ENCODE peak calls at places on chromosome 7, in four cellular contexts. C is brain microvascular endothelial cell, G is SK-N-SH, W is astrocyte of the spinal cord. S is an unnamed sample.

GRCh38 chr7:113197274-113197673 is 78.9 kb upstream of the SMIM30 start:
- DNase-seq in W (peak; percentile 80), C (peak; percentile 67), G (no peak), S (peak; percentile 49)

GRCh38 chr7:140084972-140085371 is 22.2 kb upstream of the PARP12 start:
- DNase-seq in W (no peak), G (no peak), C (no peak), S (no peak)

GRCh38 chr7:44872787-44873186 is 12.5 kb downstream of the PURB start:
- DNase-seq in C (no peak), W (no peak), G (no peak), S (no peak)

GRCh38 chr7:74017122-74017521 is 10.9 kb upstream of the ELN start:
- DNase-seq in W (no peak), G (no peak), C (no peak), S (no peak)

GRCh38 chr7:158959954-158960353 is 103.6 kb downstream of the DYNC2I1 start:
- DNase-seq in G (no peak), W (no peak), C (no peak), S (no peak)

GRCh38 chr7:80921130-80921529 is 2.3 kb upstream of the SEMA3C start:
- DNase-seq in W (no peak), G (no peak), C (no peak), S (no peak)

GRCh38 chr7:75716992-75717626 is 21.6 kb downstream of the HIP1 start:
- DNase-seq in G (no peak), W (peak; percentile 60), C (peak; percentile 42), S (no peak)

GRCh38 chr7:159197066-159197975 is 52.7 kb upstream of the VIPR2 start:
- DNase-seq in G (no peak), W (no peak), C (no peak), S (no peak)

GRCh38 chr7:54769203-54769602 is 10.2 kb upstream of the SEC61G start:
- DNase-seq in W (peak; percentile 4), G (no peak), C (no peak), S (no peak)

GRCh38 chr7:105339404-105340316 is 49.1 kb downstream of the SRPK2 start:
- DNase-seq in G (no peak), C (no peak), W (no peak), S (no peak)

GRCh38 chr7:143492043-143492471 is 14.4 kb downstream of the TAS2R41 start:
- DNase-seq in C (peak; percentile 79), W (peak; percentile 74), G (no peak), S (no peak)

GRCh38 chr7:113371376-113372043 is 253.2 kb upstream of the SMIM30 start:
- DNase-seq in W (peak; percentile 52), C (no peak), G (no peak), S (peak; percentile 71)

GRCh38 chr7:29854257-29854938 is 48.1 kb downstream of the WIPF3 start:
- DNase-seq in W (no peak), G (no peak), C (no peak), S (peak; percentile 4)

GRCh38 chr7:2732388-2732787 is 44.4 kb downstream of the AMZ1 start:
- DNase-seq in C (no peak), W (no peak), G (no peak), S (no peak)

GRCh38 chr7:81725496-81726117 is 44.2 kb downstream of the HGF start:
- DNase-seq in C (peak; percentile 88), G (peak; percentile 15), W (peak; percentile 86), S (peak; percentile 67)

GRCh38 chr7:149284343-149284742 is 22.3 kb downstream of the ZNF783 start:
- DNase-seq in C (no peak), W (no peak), G (no peak), S (no peak)

GRCh38 chr7:107327986-107328569 is 141.8 kb upstream of the GPR22 start:
- DNase-seq in G (no peak), C (peak; percentile 37), W (peak; percentile 4), S (no peak)

GRCh38 chr7:33043434-33043833 is 19.1 kb downstream of the NT5C3A start:
- DNase-seq in W (no peak), C (no peak), G (no peak), S (no peak)

GRCh38 chr7:30459591-30460245 is 18.9 kb downstream of the NOD1 start:
- DNase-seq in G (peak; percentile 62), W (peak; percentile 93), C (peak; percentile 81), S (peak; percentile 94)

GRCh38 chr7:28329616-28330373 is 82.5 kb upstream of the CREB5 start:
- DNase-seq in W (no peak), C (no peak), G (no peak), S (no peak)

GRCh38 chr7:156074084-156074483 is 261.8 kb upstream of the SHH start:
- DNase-seq in C (no peak), G (no peak), W (no peak), S (no peak)

GRCh38 chr7:103640031-103640779 is 194.2 kb upstream of the SLC26A5 start:
- DNase-seq in C (peak; percentile 49), W (peak; percentile 63), G (no peak), S (peak; percentile 49)

GRCh38 chr7:155948845-155949244 is 136.6 kb upstream of the SHH start:
- DNase-seq in G (no peak), W (no peak), C (no peak), S (no peak)

GRCh38 chr7:67863911-67864310 is 867.3 kb downstream of the TYW1 start:
- DNase-seq in G (no peak), C (no peak), W (no peak), S (no peak)

GRCh38 chr7:151404216-151405011 is 5.4 kb downstream of the WDR86 start:
- DNase-seq in G (peak; percentile 46), C (no peak), W (peak; percentile 27), S (no peak)

GRCh38 chr7:131212114-131212513 is 115.6 kb upstream of the MKLN1 start:
- DNase-seq in G (no peak), W (peak; percentile 33), C (peak; percentile 24), S (no peak)

GRCh38 chr7:155066417-155066950 is 3.6 kb upstream of the HTR5A start:
- DNase-seq in W (peak; percentile 56), G (no peak), C (peak; percentile 52), S (peak; percentile 40)

GRCh38 chr7:105224884-105225651 is 163.7 kb downstream of the SRPK2 start:
- DNase-seq in G (peak; percentile 36), W (peak; percentile 94), C (peak; percentile 80), S (peak; percentile 87)

GRCh38 chr7:148142660-148143248 is 447.8 kb upstream of the C7orf33 start:
- DNase-seq in W (peak; percentile 27), G (peak; percentile 62), C (peak; percentile 46), S (no peak)

GRCh38 chr7:18792866-18793595 is 297.5 kb downstream of the HDAC9 start:
- DNase-seq in W (peak; percentile 67), C (peak; percentile 49), G (no peak), S (no peak)

GRCh38 chr7:114082934-114083647 is 164.3 kb upstream of the PPP1R3A start:
- DNase-seq in C (no peak), G (peak; percentile 37), W (peak; percentile 56), S (no peak)

GRCh38 chr7:220151-220841 is 27.9 kb downstream of the FAM20C start:
- DNase-seq in C (no peak), W (no peak), G (peak; percentile 75), S (no peak)
- TF ChIP-seq CTCF in C (peak; percentile 60), W (peak; percentile 28), G (peak; percentile 11), S (no peak)

GRCh38 chr7:135662123-135662372 is 266 bp upstream of the STMP1 start:
- DNase-seq in W (no peak), G (no peak), C (no peak), S (no peak)
- TF ChIP-seq CTCF in W (no peak), G (peak; percentile 70), C (no peak), S (no peak)

DNA sequence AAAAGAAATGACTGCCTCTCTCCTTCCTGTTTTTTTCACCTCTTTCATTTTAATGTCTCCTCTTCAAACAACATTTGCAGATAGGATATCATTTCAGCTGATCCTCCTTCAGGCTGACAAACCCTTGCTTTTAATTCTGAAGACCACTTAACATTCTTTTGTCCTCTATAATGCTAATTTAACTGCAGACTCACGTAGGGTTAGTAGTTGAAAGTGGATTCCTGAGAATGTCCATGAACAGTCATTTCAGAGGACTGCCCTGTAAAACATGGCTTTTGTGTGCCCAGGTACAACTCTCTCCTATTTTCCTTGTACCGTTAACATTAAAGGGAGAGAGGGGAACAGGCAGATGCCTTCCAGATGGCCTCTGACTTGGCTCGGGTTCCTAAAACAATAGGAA is 524.4 kb downstream of the SDK1 start:
- DNase-seq in W (no peak), G (no peak), C (no peak), S (no peak)
- TF ChIP-seq CTCF in W (no peak), G (no peak), C (no peak), S (no peak)

GRCh38 chr7:98755138-98755898 is 114.5 kb downstream of the TMEM130 start:
- DNase-seq in G (peak; percentile 70), C (no peak), W (no peak), S (no peak)
- TF ChIP-seq CTCF in G (no peak), C (no peak), W (no peak), S (no peak)

GRCh38 chr7:66640802-66641525 is 12.3 kb downstream of the KCTD7 start:
- DNase-seq in W (no peak), G (no peak), C (no peak), S (no peak)
- TF ChIP-seq CTCF in W (no peak), G (no peak), C (no peak), S (no peak)

GRCh38 chr7:1664711-1665591 is 5.1 kb upstream of the ELFN1 start:
- DNase-seq in C (peak; percentile 44), G (peak; percentile 99), W (peak; percentile 58), S (peak; percentile 8)
- TF ChIP-seq CTCF in C (peak; percentile 79), G (peak; percentile 86), W (peak; percentile 82), S (peak; percentile 75)

GRCh38 chr7:16471933-16472332 is 6.4 kb upstream of the SOSTDC1 start:
- DNase-seq in W (no peak), C (no peak), G (no peak), S (no peak)
- TF ChIP-seq CTCF in W (no peak), C (peak; percentile 19), G (peak; percentile 12), S (peak; percentile 3)